ENCODE peak calls at places on chromosomes 6 and 20, in eight cellular contexts. H is osteocyte; R is activated T-helper 9 cell treated with anti-CD3 and anti-CD28 coated beads, Interleukin-2, amount 50 U/mL, for 16 hours; C is NCI-H460; D is aorta; J is A549; M is AG08395; E is fibroblast of pulmonary artery. K is an unnamed sample.

GRCh38 chr6:2893276-2893675 is 9.8 kb downstream of the SERPINB9 start:
- DNase-seq in J (no peak), H (no peak), E (no peak), R (no peak), D (no peak), C (no peak), M (no peak), K (no peak)

GRCh38 chr6:14841901-14842421 is 403.9 kb upstream of the JARID2 start:
- DNase-seq in D (no peak), E (peak), C (peak), H (no peak), M (peak), R (no peak), J (peak), K (no peak)

GRCh38 chr6:118485601-118486550 is 62.2 kb upstream of the PLN start:
- DNase-seq in M (no peak), E (no peak), J (no peak), C (no peak), R (no peak), D (no peak), H (no peak), K (no peak)

GRCh38 chr20:19695081-19695480 is 63.0 kb upstream of the RIN2 start:
- DNase-seq in E (no peak), M (no peak), R (no peak), C (no peak), J (no peak), H (no peak), D (no peak), K (no peak)

GRCh38 chr6:115666997-115667396 is 393.7 kb downstream of the FRK start:
- DNase-seq in D (no peak), M (no peak), E (no peak), H (no peak), C (no peak), J (no peak), R (no peak), K (no peak)

GRCh38 chr6:79260772-79261171 is 26.3 kb upstream of the HMGN3 start:
- DNase-seq in D (no peak), H (no peak), M (no peak), E (no peak), R (no peak), C (no peak), J (no peak), K (no peak)

GRCh38 chr20:41359541-41360011 is 7.0 kb downstream of the EMILIN3 start:
- DNase-seq in J (no peak), D (no peak), E (no peak), R (no peak), C (no peak), M (no peak), H (no peak), K (no peak)

GRCh38 chr6:3031857-3032256 is 32.2 kb downstream of the NQO2 start:
- DNase-seq in J (no peak), D (no peak), E (no peak), H (no peak), R (no peak), M (no peak), C (no peak), K (peak)

GRCh38 chr6:8499540-8499939 is 64.2 kb upstream of the SLC35B3 start:
- DNase-seq in M (peak), D (no peak), C (peak), E (no peak), R (no peak), J (peak), H (no peak), K (no peak)

GRCh38 chr6:132430110-132430509 is 28.8 kb upstream of the MOXD1 start:
- DNase-seq in E (no peak), J (no peak), R (no peak), C (no peak), M (no peak), D (no peak), H (no peak), K (no peak)

GRCh38 chr6:3380344-3381232 is 76.3 kb downstream of the SLC22A23 start:
- DNase-seq in E (no peak), D (no peak), J (no peak), H (no peak), C (no peak), M (no peak), R (no peak), K (no peak)

GRCh38 chr20:23668477-23668951 is 20.3 kb downstream of the CST4 start:
- DNase-seq in C (peak), J (peak), E (peak), D (no peak), H (no peak), R (no peak), M (peak), K (no peak)

GRCh38 chr6:167415441-167415961 is 90.6 kb downstream of the TTLL2 start:
- DNase-seq in J (no peak), M (no peak), E (no peak), R (no peak), D (peak), C (no peak), H (peak), K (no peak)

GRCh38 chr6:9834233-9834632 is 580.6 kb downstream of the TFAP2A start:
- DNase-seq in C (no peak), D (no peak), M (no peak), H (no peak), E (no peak), J (no peak), R (no peak), K (no peak)

GRCh38 chr20:48603116-48603818 is 224.5 kb downstream of the PREX1 start:
- DNase-seq in M (no peak), R (no peak), H (no peak), J (no peak), C (no peak), D (peak), E (no peak), K (no peak)

GRCh38 chr20:63434599-63435378 is 37.7 kb downstream of the KCNQ2 start:
- DNase-seq in E (peak), C (peak), J (peak), R (peak), D (no peak), M (peak), H (no peak), K (peak)

GRCh38 chr20:15992564-15992963 is 580.7 kb downstream of the KIF16B start:
- DNase-seq in D (no peak), M (no peak), J (no peak), C (no peak), H (no peak), R (no peak), E (no peak), K (no peak)

GRCh38 chr6:165864218-165864617 is 201.2 kb upstream of the PDE10A start:
- DNase-seq in D (no peak), E (no peak), R (no peak), J (no peak), H (no peak), C (no peak), M (no peak), K (no peak)

GRCh38 chr20:57398901-57399535 is 7.8 kb downstream of the RBM38 start:
- DNase-seq in D (peak), H (no peak), M (no peak), R (no peak), J (no peak), E (no peak), C (no peak), K (no peak)

GRCh38 chr6:14810021-14810420 is 435.8 kb upstream of the JARID2 start:
- DNase-seq in H (no peak), J (no peak), D (no peak), R (no peak), E (no peak), M (no peak), C (no peak), K (no peak)

GRCh38 chr6:7139835-7140470 is 32.2 kb downstream of the RREB1 start:
- DNase-seq in C (no peak), H (peak), E (no peak), D (no peak), J (no peak), R (no peak), M (no peak), K (no peak)

GRCh38 chr6:21639316-21639715 is 45.8 kb downstream of the SOX4 start:
- DNase-seq in M (no peak), D (no peak), C (no peak), H (no peak), J (no peak), R (no peak), E (peak), K (no peak)

GRCh38 chr6:155080876-155081845 is 86.0 kb downstream of the TIAM2 start:
- DNase-seq in E (no peak), R (no peak), H (no peak), C (no peak), M (peak), J (no peak), D (no peak), K (no peak)

GRCh38 chr6:106162926-106163325 is 76.8 kb downstream of the PRDM1 start:
- DNase-seq in H (no peak), J (no peak), C (no peak), E (no peak), D (no peak), R (no peak), M (no peak), K (no peak)

GRCh38 chr20:63006611-63007471 is at the start of gene BHLHE23:
- DNase-seq in H (no peak), J (no peak), R (no peak), M (no peak), D (no peak), E (no peak), C (no peak), K (no peak)

GRCh38 chr20:7976015-7976414 is 35.8 kb upstream of the HAO1 start:
- DNase-seq in E (peak), C (no peak), R (no peak), H (no peak), D (no peak), M (no peak), J (no peak), K (no peak)

GRCh38 chr6:79077680-79078056 is 386 bp downstream of the PHIP start:
- DNase-seq in H (no peak), M (peak), J (no peak), E (no peak), D (no peak), C (peak), R (peak), K (no peak)